ENCODE peak calls at places on chromosomes 13 and 19, in ten cellular contexts. V is uterus, R is mucosa of descending colon, I is cardiac muscle cell, Y is psoas muscle, S is neuronal stem cell, A is NT2/D1, D is IMR-90, L is left ventricle myocardium inferior, B is gastrocnemius medialis. W is an unnamed sample. For H3K36me3, the result is how much of the 10 kb centered on the place peaks cover.

GRCh38 chr13:75416327-75417005 is 65.5 kb downstream of the TBC1D4 start:
- DNase-seq in V (no peak), R (no peak), I (no peak), Y (no peak), S (no peak), A (no peak), D (no peak), L (no peak), B (no peak), W (no peak)

GRCh38 chr19:49581007-49581508 is at the start of gene PRRG2:
- DNase-seq in V (no peak), R (peak), I (no peak), Y (no peak), S (no peak), A (no peak), D (no peak), L (no peak), B (no peak), W (no peak)

GRCh38 chr19:12954150-12954962 is 2.7 kb downstream of the GADD45GIP1 start:
- DNase-seq in V (no peak), R (no peak), I (no peak), Y (no peak), S (no peak), A (no peak), D (no peak), L (no peak), B (no peak), W (no peak)

GRCh38 chr19:12884926-12885748 is 1.9 kb downstream of the KLF1 start:
- DNase-seq in V (no peak), R (peak), I (peak), Y (peak), S (peak), A (peak), D (peak), L (peak), B (peak), W (peak)

GRCh38 chr13:109821038-109821545 is 34.7 kb upstream of the IRS2 start:
- DNase-seq in V (no peak), R (no peak), I (no peak), Y (no peak), S (no peak), A (no peak), D (no peak), L (no peak), B (no peak), W (no peak)

GRCh38 chr19:46783670-46784069 is 4.7 kb downstream of the SLC1A5 start:
- DNase-seq in V (no peak), R (no peak), I (no peak), Y (no peak), S (no peak), A (no peak), D (no peak), L (no peak), B (no peak), W (no peak)

GRCh38 chr19:36163813-36164212 is 11.6 kb upstream of the COX7A1 start:
- DNase-seq in V (no peak), R (no peak), I (no peak), Y (no peak), S (no peak), A (no peak), D (no peak), L (no peak), B (no peak), W (no peak)

GRCh38 chr19:2337329-2337707 is 8.8 kb downstream of the SPPL2B start:
- DNase-seq in V (peak), R (no peak), I (peak), Y (peak), S (peak), A (no peak), D (peak), L (no peak), B (no peak), W (no peak)

GRCh38 chr13:41516760-41517159 is 59.4 kb downstream of the RGCC start:
- DNase-seq in V (no peak), R (no peak), I (no peak), Y (no peak), S (no peak), A (no peak), D (no peak), L (no peak), B (no peak), W (no peak)

GRCh38 chr19:18798384-18799352 is 7.6 kb upstream of the COMP start:
- DNase-seq in V (no peak), R (peak), I (no peak), Y (no peak), S (no peak), A (no peak), D (no peak), L (no peak), B (no peak), W (no peak)

GRCh38 chr19:3187662-3188511 is 2.2 kb downstream of the NCLN start:
- DNase-seq in V (no peak), R (peak), I (no peak), Y (no peak), S (no peak), A (no peak), D (no peak), L (no peak), B (no peak), W (no peak)

GRCh38 chr13:101634142-101634541 is 181.7 kb downstream of the ITGBL1 start:
- DNase-seq in V (no peak), R (no peak), I (no peak), Y (no peak), S (no peak), A (no peak), D (no peak), L (no peak), B (no peak), W (no peak)

GRCh38 chr19:38989066-38989605 is 13.6 kb upstream of the FBXO17 start:
- DNase-seq in V (no peak), R (no peak), I (no peak), Y (no peak), S (peak), A (no peak), D (no peak), L (no peak), B (no peak), W (no peak)

GRCh38 chr19:38061294-38061693 is 154.3 kb downstream of the SIPA1L3 start:
- DNase-seq in V (no peak), R (no peak), I (peak), Y (no peak), S (no peak), A (no peak), D (peak), L (no peak), B (no peak), W (no peak)

GRCh38 chr13:24172071-24172470 is 11.6 kb downstream of the SPATA13 start:
- DNase-seq in V (no peak), R (no peak), I (no peak), Y (no peak), S (no peak), A (no peak), D (no peak), L (no peak), B (no peak), W (no peak)

GRCh38 chr13:105665284-105665683 is 870.2 kb downstream of the EFNB2 start:
- DNase-seq in V (no peak), R (no peak), I (no peak), Y (no peak), S (no peak), A (no peak), D (peak), L (no peak), B (no peak), W (no peak)

GRCh38 chr19:33670398-33670797 is 48.6 kb downstream of the CHST8 start:
- DNase-seq in V (no peak), R (no peak), I (no peak), Y (no peak), S (no peak), A (no peak), D (no peak), L (no peak), B (no peak), W (no peak)

GRCh38 chr19:35704218-35704617 is at the start of gene ZBTB32:
- DNase-seq in V (no peak), R (peak), I (peak), Y (no peak), S (peak), A (no peak), D (peak), L (no peak), B (no peak), W (no peak)

GRCh38 chr19:34067861-34068271 is 104.4 kb upstream of the LSM14A start:
- DNase-seq in V (no peak), R (no peak), I (no peak), Y (no peak), S (no peak), A (no peak), D (peak), L (no peak), B (no peak), W (no peak)

GRCh38 chr13:99617474-99618255 is 116.4 kb downstream of the TM9SF2 start:
- DNase-seq in V (no peak), R (no peak), I (peak), Y (peak), S (peak), A (no peak), D (peak), L (no peak), B (peak), W (peak)

GRCh38 chr13:71015021-71015420 is 852.0 kb downstream of the DACH1 start:
- DNase-seq in V (no peak), R (no peak), I (no peak), Y (no peak), S (no peak), A (no peak), D (no peak), L (no peak), B (no peak), W (no peak)

GRCh38 chr19:32924200-32924599 is 47.6 kb downstream of the CEP89 start:
- DNase-seq in V (no peak), R (peak), I (peak), Y (no peak), S (no peak), A (no peak), D (peak), L (no peak), B (no peak), W (no peak)

GRCh38 chr19:677201-677600 is 1.0 kb downstream of the FSTL3 start:
- DNase-seq in V (peak), R (peak), I (peak), Y (peak), S (no peak), A (no peak), D (peak), L (peak), B (peak), W (peak)

GRCh38 chr19:35213678-35214632 is 14.6 kb downstream of the FAM187B start:
- DNase-seq in V (peak), R (peak), I (peak), Y (peak), S (no peak), A (no peak), D (peak), L (peak), B (peak), W (peak)

GRCh38 chr13:79779061-79779460 is 298.1 kb downstream of the NDFIP2 start:
- DNase-seq in V (no peak), R (no peak), I (no peak), Y (no peak), S (no peak), A (no peak), D (no peak), L (no peak), B (no peak), W (no peak)

GRCh38 chr19:17292301-17293074 is 10.7 kb downstream of the ABHD8 start:
- DNase-seq in V (peak), R (peak), I (peak), Y (peak), S (peak), A (peak), D (peak), L (peak), B (no peak), W (peak)

GRCh38 chr13:41941174-41941573 is 19.7 kb downstream of the VWA8 start:
- DNase-seq in V (no peak), R (no peak), I (peak), Y (no peak), S (no peak), A (no peak), D (peak), L (no peak), B (no peak), W (no peak)

GRCh38 chr13:36074659-36075058 is 56.5 kb downstream of the DCLK1 start:
- DNase-seq in V (no peak), R (no peak), I (peak), Y (no peak), S (no peak), A (no peak), D (no peak), L (no peak), B (no peak), W (no peak)

GRCh38 chr13:71590654-71591148 is 276.3 kb downstream of the DACH1 start:
- DNase-seq in V (no peak), R (no peak), I (no peak), Y (no peak), S (no peak), A (no peak), D (no peak), L (no peak), B (no peak), W (no peak)

GRCh38 chr19:35596366-35596999 is 10.5 kb downstream of the PMIS2 start:
- DNase-seq in V (no peak), R (no peak), I (peak), Y (no peak), S (no peak), A (no peak), D (no peak), L (no peak), B (no peak), W (no peak)

GRCh38 chr19:7125221-7125620 is 55.7 kb downstream of the ZNF557 start:
- DNase-seq in V (no peak), R (no peak), I (no peak), Y (no peak), S (no peak), A (no peak), D (no peak), L (no peak), B (no peak), W (no peak)
- H3K36me3 ChIP-seq in V (under half), R (under half), I (under half), Y (under half), S (under half), A (under half), D (under half), L (half or more), B (half or more), W (half or more)

GRCh38 chr19:41296323-41296935 is 13.5 kb upstream of the CCDC97 start:
- DNase-seq in V (no peak), R (no peak), I (no peak), Y (no peak), S (no peak), A (no peak), D (no peak), L (no peak), B (no peak), W (no peak)

GRCh38 chr19:41299046-41299754 is 10.8 kb upstream of the CCDC97 start:
- DNase-seq in V (no peak), R (no peak), I (no peak), Y (peak), S (no peak), A (no peak), D (no peak), L (peak), B (peak), W (no peak)

GRCh38 chr19:41299755-41300089 is 10.2 kb upstream of the CCDC97 start:
- DNase-seq in V (peak), R (no peak), I (peak), Y (peak), S (no peak), A (no peak), D (peak), L (peak), B (peak), W (peak)

GRCh38 chr19:41298327-41298964 is 11.5 kb upstream of the CCDC97 start:
- DNase-seq in V (no peak), R (peak), I (peak), Y (peak), S (no peak), A (peak), D (peak), L (peak), B (peak), W (peak)

DNA sequence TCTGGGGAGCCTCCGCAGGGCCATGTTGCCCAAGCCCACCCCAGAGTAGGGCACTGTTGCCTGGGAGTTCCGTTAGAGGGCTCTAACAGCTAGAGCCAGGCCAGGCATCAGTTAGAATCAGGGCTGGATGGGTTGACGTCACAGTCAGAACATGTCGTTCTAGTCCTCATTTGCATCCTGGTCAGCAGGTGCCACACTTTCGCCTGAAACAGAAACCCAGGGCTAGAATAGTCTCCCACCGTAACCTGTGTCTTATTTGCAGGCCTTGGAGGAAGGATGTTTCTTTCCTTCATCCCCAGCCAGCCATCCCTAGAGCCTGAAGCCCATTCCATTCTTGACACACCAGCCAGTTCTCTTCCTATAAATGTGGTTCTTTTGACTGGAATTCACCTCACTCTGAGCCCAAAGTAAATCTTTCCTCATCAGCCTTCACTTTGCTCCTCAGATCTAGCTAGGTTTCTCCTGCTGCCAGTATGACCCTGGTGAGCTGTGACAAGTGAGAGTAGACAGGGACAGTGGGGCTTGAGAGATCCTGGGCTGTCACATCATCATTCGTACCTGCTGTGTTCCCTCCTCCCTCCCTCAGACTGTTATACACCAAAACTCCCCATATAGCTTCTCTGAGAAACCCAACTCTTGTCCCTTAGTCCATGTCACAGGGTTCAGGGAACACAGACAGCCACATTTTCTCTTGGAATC is 12.2 kb upstream of the CCDC97 start:
- DNase-seq in V (no peak), R (no peak), I (no peak), Y (no peak), S (no peak), A (no peak), D (no peak), L (no peak), B (peak), W (no peak)
- H3K36me3 ChIP-seq in V (under half), R (under half), I (under half), Y (under half), S (half or more), A (half or more), D (half or more), L (half or more), B (half or more), W (half or more)

DNA sequence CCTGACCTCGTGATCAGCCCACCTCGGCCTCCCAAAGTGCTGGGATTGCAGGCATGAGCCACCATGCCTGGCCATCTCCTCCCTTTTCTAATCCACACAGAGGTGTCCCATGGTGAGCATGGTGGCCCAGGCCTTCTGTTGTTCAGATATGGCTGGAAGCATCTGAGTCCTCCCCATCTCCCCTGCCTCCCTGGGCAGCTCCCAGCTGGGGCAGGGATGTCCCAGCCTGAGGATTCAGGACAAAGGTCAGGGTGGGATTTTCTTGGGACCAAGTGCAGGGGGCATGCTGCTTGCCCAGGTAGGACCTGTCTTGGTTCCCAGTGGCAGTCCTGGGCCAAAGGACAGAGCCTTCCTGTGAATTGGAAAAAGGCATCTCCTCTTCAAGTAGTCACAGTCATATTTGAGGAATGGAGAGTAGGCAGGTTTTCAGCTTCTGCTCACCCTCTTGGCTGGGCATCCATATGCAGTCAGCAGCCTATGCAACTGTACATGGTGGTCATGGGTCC is 10.8 kb downstream of the ADGRE2 start:
- DNase-seq in V (no peak), R (no peak), I (no peak), Y (no peak), S (no peak), A (no peak), D (no peak), L (no peak), B (no peak), W (no peak)
- H3K36me3 ChIP-seq in V (under half), R (under half), I (under half), Y (under half), S (under half), A (under half), D (under half), L (under half), B (under half), W (under half)

GRCh38 chr13:39870197-39870746 is 214.8 kb downstream of the COG6 start:
- DNase-seq in V (no peak), R (no peak), I (no peak), Y (no peak), S (no peak), A (no peak), D (no peak), L (no peak), B (no peak), W (no peak)
- H3K36me3 ChIP-seq in V (under half), R (under half), I (under half), Y (under half), S (under half), A (under half), D (under half), L (under half), B (under half), W (under half)

W was measured in heart right ventricle.